ENCODE peak calls at places on chromosomes 4 and X, in seven cellular contexts. R, E, H, D, V, K and A are unnamed samples.

GRCh38 chrX:111375747-111376146 is 36.2 kb downstream of the DCX start:
- DNase-seq in H (no peak), D (no peak), E (no peak), K (no peak), R (no peak), V (no peak), A (no peak)

GRCh38 chr4:181761130-181761529 is 482.1 kb upstream of the TENM3 start:
- DNase-seq in H (no peak), R (no peak), V (no peak), K (no peak), E (no peak), D (no peak), A (no peak)

GRCh38 chr4:150242820-150243458 is 164.7 kb downstream of the DCLK2 start:
- DNase-seq in R (peak; percentile 67), H (peak; percentile 63), V (no peak), D (no peak), K (no peak), E (peak; percentile 61), A (no peak)

GRCh38 chr4:121551271-121551670 is 145.5 kb downstream of the ANXA5 start:
- DNase-seq in H (no peak), R (no peak), E (no peak), K (no peak), V (no peak), D (no peak), A (no peak)

GRCh38 chrX:136954930-136955329 is 74.4 kb upstream of the RBMX start:
- DNase-seq in R (peak; percentile 14), H (peak; percentile 58), D (no peak), V (no peak), E (peak; percentile 60), K (no peak), A (peak; percentile 25)

GRCh38 chrX:53048169-53049126 is at the start of gene GPR173:
- DNase-seq in H (peak; percentile 89), V (no peak), D (peak; percentile 6), R (peak; percentile 70), K (peak; percentile 58), E (no peak), A (no peak)

GRCh38 chrX:155767101-155767878 is 113.9 kb upstream of the VAMP7 start:
- DNase-seq in D (peak; percentile 4), H (peak; percentile 72), K (no peak), E (peak; percentile 65), V (no peak), R (peak; percentile 22), A (peak; percentile 15)

GRCh38 chr4:45438047-45438446 is 685.8 kb downstream of the GABRG1 start:
- DNase-seq in K (no peak), D (no peak), E (no peak), R (no peak), H (no peak), V (no peak), A (no peak)

GRCh38 chr4:138007572-138007971 is 234.6 kb downstream of the SLC7A11 start:
- DNase-seq in V (no peak), D (no peak), H (no peak), R (no peak), K (no peak), E (no peak), A (no peak)

GRCh38 chrX:43631841-43632240 is 24.3 kb upstream of the MAOA start:
- DNase-seq in K (no peak), R (no peak), E (no peak), V (no peak), H (no peak), D (no peak), A (no peak)

GRCh38 chr4:63786181-63786580 is 623.1 kb downstream of the TECRL start:
- DNase-seq in H (no peak), R (no peak), V (no peak), D (no peak), K (no peak), E (no peak), A (no peak)

GRCh38 chrX:144040793-144041192 is 156.9 kb downstream of the UBE2NL start:
- DNase-seq in K (no peak), E (no peak), H (peak; percentile 44), R (no peak), D (no peak), V (no peak), A (no peak)

GRCh38 chr4:151658959-151659593 is 101.7 kb downstream of the GATB start:
- DNase-seq in H (no peak), K (no peak), D (no peak), R (no peak), V (no peak), E (no peak), A (no peak)

GRCh38 chr4:67593741-67594175 is 35.2 kb downstream of the STAP1 start:
- DNase-seq in E (no peak), V (no peak), D (no peak), K (no peak), R (no peak), H (no peak), A (peak; percentile 12)

GRCh38 chr4:140097572-140097971 is 56.4 kb downstream of the MAML3 start:
- DNase-seq in V (no peak), D (no peak), K (no peak), R (no peak), H (no peak), E (no peak), A (no peak)

GRCh38 chr4:23720556-23720955 is 169.3 kb downstream of the PPARGC1A start:
- DNase-seq in H (no peak), K (no peak), D (no peak), R (no peak), V (no peak), E (no peak), A (no peak)

GRCh38 chr4:179692251-179692650 is 2250.0 kb upstream of the AGA start:
- DNase-seq in R (no peak), E (no peak), V (no peak), D (no peak), K (no peak), H (no peak), A (no peak)

GRCh38 chr4:161287678-161288352 is 876.0 kb downstream of the FSTL5 start:
- DNase-seq in E (no peak), D (no peak), H (no peak), R (no peak), V (no peak), K (no peak), A (no peak)

GRCh38 chr4:116599859-116600258 is 485.5 kb downstream of the TRAM1L1 start:
- DNase-seq in D (peak; percentile 25), H (no peak), V (no peak), K (no peak), E (no peak), R (no peak), A (no peak)

GRCh38 chr4:19944251-19944650 is 307.5 kb upstream of the SLIT2 start:
- DNase-seq in D (no peak), K (no peak), V (no peak), H (no peak), R (no peak), E (no peak), A (no peak)